ENCODE peak calls at places on chromosomes 13 and 19, in six cellular contexts. N, L, T, D, Z and G are unnamed samples.

GRCh38 chr13:106815545-106815944 is 247.6 kb upstream of the ARGLU1 start:
- DNase-seq in T (no peak), N (no peak), D (no peak), L (no peak), Z (no peak), G (no peak)

GRCh38 chr19:32471095-32471494 is 65.5 kb downstream of the DPY19L3 start:
- DNase-seq in D (no peak), Z (no peak), N (peak; percentile 17), L (no peak), T (no peak), G (no peak)

GRCh38 chr13:110653851-110654250 is 38.5 kb downstream of the NAXD start:
- DNase-seq in L (no peak), N (no peak), Z (no peak), T (no peak), D (no peak), G (no peak)

GRCh38 chr19:47227347-47228167 is 3.4 kb downstream of the BBC3 start:
- DNase-seq in T (peak; percentile 86), Z (peak; percentile 89), N (peak; percentile 55), L (no peak), D (peak; percentile 93), G (peak; percentile 46)

GRCh38 chr19:21749090-21749489 is 18.3 kb downstream of the ZNF100 start:
- DNase-seq in Z (no peak), L (no peak), N (no peak), T (no peak), D (peak; percentile 11), G (no peak)

GRCh38 chr13:50587839-50588373 is 255.6 kb downstream of the DLEU7 start:
- DNase-seq in T (no peak), Z (no peak), D (no peak), N (no peak), L (no peak), G (no peak)

GRCh38 chr13:38755792-38756191 is 68.9 kb downstream of the FREM2 start:
- DNase-seq in L (no peak), T (no peak), N (no peak), D (no peak), Z (no peak), G (no peak)

GRCh38 chr13:106117035-106117434 is 418.4 kb downstream of the EFNB2 start:
- DNase-seq in T (peak; percentile 29), N (no peak), L (no peak), Z (no peak), D (no peak), G (no peak)

GRCh38 chr19:28934626-28935025 is 278.3 kb downstream of the UQCRFS1 start:
- DNase-seq in D (peak; percentile 31), N (no peak), L (no peak), Z (no peak), T (peak; percentile 61), G (no peak)

GRCh38 chr19:45585158-45585577 is 566 bp upstream of the OPA3 start:
- DNase-seq in Z (no peak), L (no peak), D (no peak), T (no peak), N (no peak), G (no peak)

GRCh38 chr13:59715591-59715990 is 448.1 kb downstream of the DIAPH3 start:
- DNase-seq in L (no peak), T (no peak), N (no peak), D (no peak), Z (no peak), G (no peak)

GRCh38 chr19:42078538-42079275 is 2.7 kb downstream of the ZNF574 start:
- DNase-seq in Z (no peak), L (no peak), T (no peak), N (no peak), D (no peak), G (no peak)